ENCODE peak calls at places on chromosomes 3 and 15, in six cellular contexts. One of them, this sample, is unnamed.

GRCh38 chr3:58111513-58112184 is 99.1 kb downstream of the DNASE1L3 start:
- DNase-seq in H1: no peak
- DNase-seq in mesenchymal stem cell: no peak
- DNase-seq in IMR-90: no peak
- DNase-seq in H9: no peak
- DNase-seq in neuronal stem cell: no peak
- DNase-seq in this sample: peak; percentile 92

GRCh38 chr3:56443372-56443771 is 24.9 kb downstream of the ERC2 start:
- DNase-seq in H9: no peak
- DNase-seq in IMR-90: no peak
- DNase-seq in neuronal stem cell: no peak
- DNase-seq in H1: no peak
- DNase-seq in mesenchymal stem cell: no peak
- DNase-seq in this sample: no peak

GRCh38 chr3:149767720-149768119 is 15.4 kb upstream of the COMMD2 start:
- DNase-seq in IMR-90: no peak
- DNase-seq in H1: no peak
- DNase-seq in H9: no peak
- DNase-seq in mesenchymal stem cell: no peak
- DNase-seq in neuronal stem cell: no peak
- DNase-seq in this sample: no peak

GRCh38 chr3:190514163-190515153 is 573 bp downstream of the IL1RAP start:
- DNase-seq in H1: no peak
- DNase-seq in mesenchymal stem cell: peak; percentile 76
- DNase-seq in neuronal stem cell: peak; percentile 40
- DNase-seq in H9: peak; percentile 38
- DNase-seq in IMR-90: peak; percentile 60
- DNase-seq in this sample: peak; percentile 35

GRCh38 chr3:67848299-67848698 is 193.9 kb upstream of the SUCLG2 start:
- DNase-seq in IMR-90: no peak
- DNase-seq in mesenchymal stem cell: no peak
- DNase-seq in neuronal stem cell: no peak
- DNase-seq in H9: no peak
- DNase-seq in H1: no peak
- DNase-seq in this sample: no peak

GRCh38 chr15:57427367-57427821 is 51.1 kb downstream of the CGNL1 start:
- DNase-seq in IMR-90: no peak
- DNase-seq in mesenchymal stem cell: peak; percentile 48
- DNase-seq in H1: peak; percentile 23
- DNase-seq in H9: peak; percentile 50
- DNase-seq in neuronal stem cell: peak; percentile 17
- DNase-seq in this sample: peak; percentile 77

GRCh38 chr3:164539215-164539614 is 539.1 kb downstream of the SI start:
- DNase-seq in IMR-90: no peak
- DNase-seq in H9: no peak
- DNase-seq in H1: no peak
- DNase-seq in neuronal stem cell: no peak
- DNase-seq in mesenchymal stem cell: no peak
- DNase-seq in this sample: no peak

GRCh38 chr3:17190353-17191078 is 305.8 kb downstream of the PLCL2 start:
- DNase-seq in H1: no peak
- DNase-seq in H9: no peak
- DNase-seq in IMR-90: no peak
- DNase-seq in mesenchymal stem cell: no peak
- DNase-seq in neuronal stem cell: no peak
- DNase-seq in this sample: no peak

GRCh38 chr3:56413911-56414310 is 54.4 kb downstream of the ERC2 start:
- DNase-seq in H1: no peak
- DNase-seq in H9: no peak
- DNase-seq in IMR-90: no peak
- DNase-seq in mesenchymal stem cell: no peak
- DNase-seq in neuronal stem cell: no peak
- DNase-seq in this sample: no peak

GRCh38 chr3:113545594-113545993 is 13.2 kb downstream of the SIDT1 start:
- DNase-seq in H1: no peak
- DNase-seq in mesenchymal stem cell: no peak
- DNase-seq in neuronal stem cell: no peak
- DNase-seq in H9: no peak
- DNase-seq in IMR-90: no peak
- DNase-seq in this sample: no peak

GRCh38 chr15:97904196-97904572 is 56.3 kb upstream of the ARRDC4 start:
- DNase-seq in IMR-90: peak; percentile 44
- DNase-seq in neuronal stem cell: peak; percentile 68
- DNase-seq in H1: peak; percentile 70
- DNase-seq in H9: peak; percentile 90
- DNase-seq in mesenchymal stem cell: peak; percentile 52
- DNase-seq in this sample: peak; percentile 54

GRCh38 chr3:129015388-129016105 is 14.4 kb downstream of the EFCC1 start:
- DNase-seq in H1: no peak
- DNase-seq in mesenchymal stem cell: peak; percentile 47
- DNase-seq in H9: no peak
- DNase-seq in neuronal stem cell: no peak
- DNase-seq in IMR-90: no peak
- DNase-seq in this sample: no peak

GRCh38 chr3:54427951-54428871 is 305.9 kb downstream of the CACNA2D3 start:
- DNase-seq in IMR-90: peak; percentile 76
- DNase-seq in H1: peak; percentile 43
- DNase-seq in mesenchymal stem cell: peak; percentile 65
- DNase-seq in neuronal stem cell: peak; percentile 66
- DNase-seq in H9: peak; percentile 65
- DNase-seq in this sample: peak; percentile 61

GRCh38 chr3:124832782-124833709 is 54.1 kb downstream of the ITGB5 start:
- DNase-seq in H9: no peak
- DNase-seq in IMR-90: peak; percentile 95
- DNase-seq in H1: no peak
- DNase-seq in mesenchymal stem cell: peak; percentile 83
- DNase-seq in neuronal stem cell: no peak
- DNase-seq in this sample: peak; percentile 41

GRCh38 chr3:9392041-9392440 is 5.4 kb upstream of the SETD5 start:
- DNase-seq in H9: no peak
- DNase-seq in H1: no peak
- DNase-seq in IMR-90: no peak
- DNase-seq in neuronal stem cell: no peak
- DNase-seq in mesenchymal stem cell: no peak
- DNase-seq in this sample: no peak

GRCh38 chr3:23324745-23325144 is 121.6 kb downstream of the UBE2E2 start:
- DNase-seq in IMR-90: peak; percentile 65
- DNase-seq in H9: no peak
- DNase-seq in mesenchymal stem cell: peak; percentile 41
- DNase-seq in neuronal stem cell: no peak
- DNase-seq in H1: no peak
- DNase-seq in this sample: no peak

GRCh38 chr15:95559875-95560394 is 770.6 kb upstream of the NR2F2 start:
- DNase-seq in neuronal stem cell: no peak
- DNase-seq in IMR-90: peak; percentile 97
- DNase-seq in mesenchymal stem cell: peak; percentile 97
- DNase-seq in H9: no peak
- DNase-seq in H1: no peak
- DNase-seq in this sample: peak; percentile 92

GRCh38 chr15:90571063-90571541 is 41.4 kb downstream of the CRTC3 start:
- DNase-seq in H9: no peak
- DNase-seq in neuronal stem cell: no peak
- DNase-seq in H1: no peak
- DNase-seq in IMR-90: no peak
- DNase-seq in mesenchymal stem cell: peak; percentile 8
- DNase-seq in this sample: peak; percentile 49

GRCh38 chr15:66839511-66840112 is 137.6 kb downstream of the SMAD6 start:
- DNase-seq in mesenchymal stem cell: no peak
- DNase-seq in IMR-90: peak; percentile 50
- DNase-seq in neuronal stem cell: no peak
- DNase-seq in H1: no peak
- DNase-seq in H9: no peak
- DNase-seq in this sample: no peak

GRCh38 chr15:84766461-84767005 is 18.1 kb downstream of the ZNF592 start:
- DNase-seq in mesenchymal stem cell: no peak
- DNase-seq in IMR-90: no peak
- DNase-seq in H1: no peak
- DNase-seq in H9: no peak
- DNase-seq in neuronal stem cell: no peak
- DNase-seq in this sample: no peak

GRCh38 chr3:70273492-70273891 is 38.9 kb downstream of the MDFIC2 start:
- DNase-seq in H1: no peak
- DNase-seq in H9: no peak
- DNase-seq in IMR-90: peak; percentile 2
- DNase-seq in neuronal stem cell: no peak
- DNase-seq in mesenchymal stem cell: no peak
- DNase-seq in this sample: no peak

GRCh38 chr3:175392653-175393052 is 533.5 kb downstream of the NAALADL2 start:
- DNase-seq in H9: no peak
- DNase-seq in neuronal stem cell: no peak
- DNase-seq in IMR-90: peak; percentile 61
- DNase-seq in H1: no peak
- DNase-seq in mesenchymal stem cell: peak; percentile 59
- DNase-seq in this sample: no peak

GRCh38 chr3:17420668-17421067 is 321.8 kb downstream of the TBC1D5 start:
- DNase-seq in H1: no peak
- DNase-seq in neuronal stem cell: no peak
- DNase-seq in IMR-90: peak; percentile 28
- DNase-seq in mesenchymal stem cell: peak; percentile 66
- DNase-seq in H9: no peak
- DNase-seq in this sample: no peak

DNA sequence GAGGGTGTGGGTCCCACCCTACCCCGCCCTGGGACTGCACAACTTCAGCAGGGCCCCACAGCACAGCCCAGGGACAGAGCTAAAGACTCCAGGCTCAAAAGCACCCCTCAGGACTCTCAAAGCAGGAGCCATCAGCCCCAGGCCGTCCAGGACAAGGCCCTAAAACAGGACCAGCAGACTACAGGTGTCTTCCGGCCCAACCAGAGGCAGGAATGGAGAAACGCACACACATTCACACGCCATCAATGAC is 26.1 kb downstream of the ATRIP start:
- DNase-seq in H1: peak; percentile 25
- DNase-seq in H9: no peak
- DNase-seq in mesenchymal stem cell: no peak
- DNase-seq in IMR-90: no peak
- DNase-seq in neuronal stem cell: no peak
- DNase-seq in this sample: peak; percentile 73
- H2BK5ac ChIP-seq in H1: peak overlapping the region; percentile 100
- H2BK5ac ChIP-seq in H9: peak overlapping the region; percentile 30
- H2BK5ac ChIP-seq in mesenchymal stem cell: peak overlapping the region; percentile 49
- H2BK5ac ChIP-seq in IMR-90: peak overlapping the region; percentile 94
- H2BK5ac ChIP-seq in neuronal stem cell: peak overlapping the region; percentile 56
- H2BK5ac ChIP-seq in this sample: peak overlapping the region; percentile 34

DNA sequence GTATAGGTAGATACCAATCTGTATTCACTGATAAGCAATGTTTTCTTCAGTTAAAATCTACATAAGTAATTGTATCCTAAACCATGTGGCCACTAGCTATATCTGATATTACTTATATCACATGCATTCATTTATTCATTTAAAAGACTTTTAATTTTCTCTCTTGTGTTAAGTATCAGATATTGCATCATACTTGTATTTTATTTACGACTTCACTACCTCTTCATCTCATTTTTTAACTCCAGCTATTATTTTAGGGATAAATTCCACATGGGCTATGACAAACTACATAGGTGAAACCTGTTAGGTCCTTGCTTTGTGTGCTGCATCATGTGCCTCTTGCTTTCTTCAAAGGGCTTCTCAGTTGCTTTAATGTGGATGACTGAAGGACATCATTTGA is 1018.3 kb downstream of the ZPLD1 start:
- DNase-seq in H9: no peak
- DNase-seq in H1: no peak
- DNase-seq in IMR-90: no peak
- DNase-seq in mesenchymal stem cell: no peak
- DNase-seq in neuronal stem cell: no peak
- DNase-seq in this sample: no peak
- H4K91ac ChIP-seq in H9: no peak overlapping the region
- H4K91ac ChIP-seq in H1: no peak overlapping the region
- H4K91ac ChIP-seq in IMR-90: no peak overlapping the region
- H4K91ac ChIP-seq in mesenchymal stem cell: no peak overlapping the region
- H4K91ac ChIP-seq in neuronal stem cell: no peak overlapping the region
- H4K91ac ChIP-seq in this sample: no peak overlapping the region

DNA sequence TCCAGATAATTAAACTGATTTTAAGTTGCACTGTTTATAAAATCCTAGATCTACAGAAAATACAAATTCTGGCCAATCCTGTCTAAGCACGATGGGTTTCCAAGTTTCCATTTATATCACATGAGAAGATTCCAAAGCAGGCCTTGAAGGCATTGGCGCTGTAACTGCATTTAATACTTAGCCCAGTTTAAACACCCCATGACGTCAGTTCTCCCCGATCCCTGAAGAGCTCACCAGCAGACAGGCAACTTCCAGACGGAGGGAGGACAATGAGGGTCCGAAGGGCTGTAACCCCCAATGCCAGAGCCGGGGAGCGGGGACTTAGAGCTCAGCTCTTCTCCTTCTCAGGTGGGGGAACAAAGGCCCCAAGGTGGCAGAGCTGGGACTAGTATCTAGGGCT is 117.3 kb downstream of the XXYLT1 start:
- DNase-seq in H1: no peak
- DNase-seq in H9: no peak
- DNase-seq in IMR-90: peak; percentile 38
- DNase-seq in neuronal stem cell: no peak
- DNase-seq in mesenchymal stem cell: no peak
- DNase-seq in this sample: no peak
- H3K4me1 ChIP-seq in H1: peaks cover 50% of the 10 kb centered on the region
- H3K4me1 ChIP-seq in H9: peaks cover 19% of the 10 kb centered on the region
- H3K4me1 ChIP-seq in IMR-90: peaks cover 42% of the 10 kb centered on the region
- H3K4me1 ChIP-seq in neuronal stem cell: peaks cover 51% of the 10 kb centered on the region
- H3K4me1 ChIP-seq in mesenchymal stem cell: peaks cover 28% of the 10 kb centered on the region
- H3K4me1 ChIP-seq in this sample: peaks cover 8% of the 10 kb centered on the region

GRCh38 chr3:127016461-127016860 is 33.5 kb downstream of the PLXNA1 start:
- DNase-seq in H9: no peak
- DNase-seq in mesenchymal stem cell: no peak
- DNase-seq in H1: no peak
- DNase-seq in IMR-90: no peak
- DNase-seq in neuronal stem cell: no peak
- DNase-seq in this sample: no peak
- H2BK5ac ChIP-seq in H9: no peak overlapping the region
- H2BK5ac ChIP-seq in mesenchymal stem cell: no peak overlapping the region
- H2BK5ac ChIP-seq in H1: no peak overlapping the region
- H2BK5ac ChIP-seq in IMR-90: no peak overlapping the region
- H2BK5ac ChIP-seq in neuronal stem cell: no peak overlapping the region
- H2BK5ac ChIP-seq in this sample: no peak overlapping the region

DNA sequence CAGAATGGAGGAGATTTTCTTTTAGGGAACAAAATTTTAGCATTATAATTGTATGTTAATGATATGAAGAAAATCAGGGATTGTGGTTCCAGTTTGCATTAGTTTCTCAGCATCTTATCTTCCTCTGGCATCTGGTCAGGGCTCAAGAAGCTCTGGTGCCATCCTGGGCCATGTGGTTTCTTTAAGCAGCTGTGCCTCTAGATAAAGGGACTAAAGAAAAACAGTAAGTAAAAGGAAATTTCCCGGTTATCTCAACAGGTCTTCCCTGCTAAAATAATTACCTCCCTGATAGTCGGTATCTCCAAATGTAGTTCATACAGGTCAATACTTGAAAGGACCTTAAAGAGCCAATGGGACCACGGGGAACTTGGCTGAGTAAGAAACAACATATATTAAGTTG is 375.1 kb upstream of the RBMS3 start:
- DNase-seq in neuronal stem cell: no peak
- DNase-seq in H1: no peak
- DNase-seq in H9: no peak
- DNase-seq in mesenchymal stem cell: no peak
- DNase-seq in IMR-90: no peak
- DNase-seq in this sample: no peak
- H4K91ac ChIP-seq in neuronal stem cell: no peak overlapping the region
- H4K91ac ChIP-seq in H1: no peak overlapping the region
- H4K91ac ChIP-seq in H9: no peak overlapping the region
- H4K91ac ChIP-seq in mesenchymal stem cell: no peak overlapping the region
- H4K91ac ChIP-seq in IMR-90: no peak overlapping the region
- H4K91ac ChIP-seq in this sample: no peak overlapping the region

GRCh38 chr3:183265713-183266417 is 12.8 kb downstream of the B3GNT5 start:
- DNase-seq in H1: no peak
- DNase-seq in neuronal stem cell: no peak
- DNase-seq in H9: no peak
- DNase-seq in mesenchymal stem cell: peak; percentile 73
- DNase-seq in IMR-90: peak; percentile 81
- DNase-seq in this sample: peak; percentile 65
- H3K4me1 ChIP-seq in H1: peaks cover 44% of the 10 kb centered on the region
- H3K4me1 ChIP-seq in neuronal stem cell: peaks cover 14% of the 10 kb centered on the region
- H3K4me1 ChIP-seq in H9: peaks cover 23% of the 10 kb centered on the region
- H3K4me1 ChIP-seq in mesenchymal stem cell: peaks cover 12% of the 10 kb centered on the region
- H3K4me1 ChIP-seq in IMR-90: no peaks in the 10 kb centered on the region
- H3K4me1 ChIP-seq in this sample: peaks cover 24% of the 10 kb centered on the region